ENCODE peak calls at places on chromosomes 2 and 18, in nine cellular contexts. V is CD4-positive, CD25-positive, alpha-beta regulatory T cell; A is aorta; H is uterus; W is iPS DF 6.9; O is A549; D is tibial nerve; F is tibial artery; P is mucosa of descending colon. N is an unnamed sample. For H3K4me1 and H3K9me3, the result is how much of the 10 kb centered on the place peaks cover.

GRCh38 chr2:176668879-176669395 is 399.7 kb downstream of the MTX2 start:
- DNase-seq in V (no peak), A (no peak), H (no peak), W (no peak), O (no peak), D (no peak), F (no peak), P (no peak), N (no peak)

GRCh38 chr2:98308068-98308467 is 38.2 kb upstream of the CNGA3 start:
- DNase-seq in V (no peak), A (no peak), H (no peak), W (no peak), O (no peak), D (no peak), F (no peak), P (no peak), N (no peak)

GRCh38 chr2:85865539-85866164 is 23.1 kb downstream of the ST3GAL5 start:
- DNase-seq in V (peak), A (no peak), H (no peak), W (no peak), O (no peak), D (no peak), F (no peak), P (no peak), N (no peak)

GRCh38 chr2:36403675-36404230 is 48.2 kb downstream of the CRIM1 start:
- DNase-seq in V (peak), A (no peak), H (no peak), W (no peak), O (peak), D (no peak), F (no peak), P (no peak), N (no peak)

GRCh38 chr2:73832905-73833304 is 4.1 kb downstream of the STAMBP start:
- DNase-seq in V (no peak), A (no peak), H (no peak), W (no peak), O (no peak), D (no peak), F (no peak), P (no peak), N (no peak)

GRCh38 chr18:12904012-12904516 is 20.0 kb upstream of the PTPN2 start:
- DNase-seq in V (peak), A (no peak), H (no peak), W (no peak), O (no peak), D (no peak), F (no peak), P (no peak), N (no peak)

GRCh38 chr2:57075226-57075625 is 891.4 kb downstream of the CCDC85A start:
- DNase-seq in V (no peak), A (no peak), H (no peak), W (no peak), O (no peak), D (no peak), F (no peak), P (no peak), N (no peak)

GRCh38 chr18:67589325-67589724 is 72.8 kb upstream of the DSEL start:
- DNase-seq in V (no peak), A (no peak), H (no peak), W (no peak), O (no peak), D (no peak), F (no peak), P (no peak), N (no peak)

GRCh38 chr2:207766697-207767460 is 2.8 kb downstream of the FZD5 start:
- DNase-seq in V (no peak), A (no peak), H (no peak), W (no peak), O (no peak), D (no peak), F (no peak), P (peak), N (no peak)

GRCh38 chr2:160499865-160500264 is 6.3 kb upstream of the RBMS1 start:
- DNase-seq in V (no peak), A (no peak), H (no peak), W (no peak), O (no peak), D (no peak), F (no peak), P (no peak), N (no peak)

GRCh38 chr2:1752751-1753150 is 8.4 kb upstream of the PXDN start:
- DNase-seq in V (no peak), A (no peak), H (no peak), W (no peak), O (no peak), D (no peak), F (no peak), P (no peak), N (no peak)

GRCh38 chr2:43819489-43820163 is 19.0 kb downstream of the ABCG5 start:
- DNase-seq in V (no peak), A (no peak), H (no peak), W (no peak), O (no peak), D (no peak), F (no peak), P (no peak), N (no peak)

GRCh38 chr2:169397697-169398096 is 35.4 kb upstream of the LRP2 start:
- DNase-seq in V (peak), A (no peak), H (no peak), W (no peak), O (no peak), D (no peak), F (no peak), P (no peak), N (no peak)

GRCh38 chr18:5894215-5894612 is 1.1 kb downstream of the TMEM200C start:
- DNase-seq in V (no peak), A (no peak), H (no peak), W (no peak), O (no peak), D (no peak), F (no peak), P (no peak), N (no peak)

GRCh38 chr2:234670052-234670451 is 173.2 kb upstream of the ARL4C start:
- DNase-seq in V (no peak), A (no peak), H (no peak), W (no peak), O (no peak), D (no peak), F (no peak), P (no peak), N (no peak)

GRCh38 chr2:189858301-189858700 is 74.1 kb downstream of the PMS1 start:
- DNase-seq in V (no peak), A (no peak), H (no peak), W (no peak), O (no peak), D (no peak), F (no peak), P (no peak), N (no peak)
- H3K4me1 ChIP-seq in V (under half), A (under half), H (under half), W (under half), O (under half), D (under half), F (under half), P (under half), N (under half)

DNA sequence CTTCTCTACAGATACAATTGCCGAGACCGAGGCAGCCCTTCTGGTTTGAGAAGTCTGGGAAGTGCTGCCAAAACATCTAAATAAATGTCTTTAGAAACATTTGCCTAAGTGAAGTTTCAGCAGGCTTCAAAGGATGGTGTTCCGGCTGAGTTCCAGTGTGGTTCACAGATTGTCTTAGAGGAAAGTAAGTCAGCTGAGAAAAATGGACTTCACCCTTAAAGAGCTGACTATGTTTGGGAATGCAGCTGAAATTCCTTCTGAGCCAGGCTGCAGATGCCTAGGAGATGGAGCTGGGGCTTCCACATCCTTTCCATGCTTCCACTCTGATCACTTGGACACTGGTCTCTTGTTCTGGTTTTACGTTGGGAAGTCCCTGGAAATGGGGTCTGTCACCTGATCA is 83.6 kb downstream of the FHOD3 start:
- DNase-seq in V (no peak), A (no peak), H (no peak), W (no peak), O (no peak), D (no peak), F (no peak), P (no peak), N (no peak)
- H3K4me3 ChIP-seq in V (no peak), A (no peak), H (no peak), W (no peak), O (no peak), D (no peak), F (no peak), P (no peak), N (no peak)

DNA sequence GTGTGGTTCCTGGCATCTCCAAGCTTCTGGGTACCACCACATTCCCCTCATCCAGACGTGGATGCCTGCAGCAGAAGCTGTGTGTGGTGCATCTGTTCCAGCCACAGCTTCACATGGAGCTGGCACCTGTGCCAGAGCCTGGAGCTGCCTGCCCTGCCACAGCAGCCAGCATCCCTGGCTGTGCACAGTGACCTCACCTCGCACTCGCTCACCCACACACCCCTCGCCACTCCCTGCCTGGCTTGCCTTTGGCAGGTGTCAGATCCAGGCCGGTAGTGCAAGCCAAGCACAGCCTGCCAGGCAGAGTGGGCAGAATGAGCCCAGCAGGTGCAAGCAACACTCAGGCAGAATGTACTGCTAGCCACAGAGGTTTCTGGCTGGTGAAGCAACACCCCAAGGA is 59.9 kb upstream of the DYNC1I2 start:
- DNase-seq in V (no peak), A (no peak), H (no peak), W (no peak), O (no peak), D (no peak), F (no peak), P (no peak), N (no peak)
- H3K9me3 ChIP-seq in V (under half), A (under half), H (under half), W (under half), O (under half), D (under half), F (under half), P (under half), N (under half)

GRCh38 chr2:215205787-215206186 is 67.4 kb upstream of the ABCA12 start:
- DNase-seq in V (no peak), A (no peak), H (no peak), W (no peak), O (no peak), D (no peak), F (no peak), P (no peak), N (no peak)
- H3K4me1 ChIP-seq in V (under half), A (under half), H (under half), W (under half), O (under half), D (under half), F (under half), P (under half), N (under half)

GRCh38 chr18:46152808-46153617 is 48.8 kb downstream of the HAUS1 start:
- DNase-seq in V (no peak), A (no peak), H (no peak), W (no peak), O (no peak), D (no peak), F (no peak), P (no peak), N (no peak)
- H3K4me3 ChIP-seq in V (no peak), A (no peak), H (no peak), W (no peak), O (no peak), D (no peak), F (no peak), P (no peak), N (no peak)

DNA sequence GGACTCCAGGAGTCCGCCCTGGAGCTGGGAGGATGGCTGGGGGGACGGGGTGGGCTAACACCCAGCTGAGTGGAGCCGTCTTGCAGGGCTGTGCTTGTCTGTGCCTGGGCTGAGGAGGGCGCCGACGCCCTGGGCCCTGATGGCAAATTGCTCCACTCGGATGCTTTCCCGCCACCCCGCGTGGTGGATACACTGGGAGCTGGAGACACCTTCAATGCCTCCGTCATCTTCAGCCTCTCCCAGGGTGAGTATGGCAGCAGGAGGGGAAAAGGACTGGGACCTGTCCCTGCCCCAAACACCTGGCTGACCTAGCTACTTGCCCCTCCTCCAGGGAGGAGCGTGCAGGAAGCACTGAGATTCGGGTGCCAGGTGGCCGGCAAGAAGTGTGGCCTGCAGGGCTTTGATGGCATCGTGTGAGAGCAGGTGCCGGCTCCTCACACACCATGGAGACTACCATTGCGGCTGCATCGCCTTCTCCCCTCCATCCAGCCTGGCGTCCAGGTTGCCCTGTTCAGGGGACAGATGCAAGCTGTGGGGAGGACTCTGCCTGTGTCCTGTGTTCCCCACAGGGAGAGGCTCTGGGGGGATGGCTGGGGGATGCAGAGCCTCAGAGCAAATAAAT is 12.9 kb downstream of the KHK start:
- DNase-seq in V (no peak), A (no peak), H (no peak), W (no peak), O (no peak), D (no peak), F (no peak), P (no peak), N (no peak)
- H3K9me3 ChIP-seq in V (under half), A (under half), H (under half), W (under half), O (under half), D (under half), F (under half), P (under half), N (under half)

GRCh38 chr2:9228781-9229469 is 22.3 kb downstream of the ASAP2 start:
- DNase-seq in V (no peak), A (no peak), H (no peak), W (no peak), O (no peak), D (no peak), F (no peak), P (no peak), N (no peak)

GRCh38 chr2:9222246-9222898 is 15.8 kb downstream of the ASAP2 start:
- DNase-seq in V (no peak), A (no peak), H (no peak), W (no peak), O (no peak), D (no peak), F (peak), P (no peak), N (no peak)

GRCh38 chr2:9228088-9228751 is 21.6 kb downstream of the ASAP2 start:
- DNase-seq in V (no peak), A (no peak), H (no peak), W (no peak), O (no peak), D (no peak), F (no peak), P (no peak), N (no peak)

GRCh38 chr2:9226458-9227380 is 20.1 kb downstream of the ASAP2 start:
- DNase-seq in V (no peak), A (no peak), H (no peak), W (no peak), O (no peak), D (no peak), F (no peak), P (no peak), N (no peak)

DNA sequence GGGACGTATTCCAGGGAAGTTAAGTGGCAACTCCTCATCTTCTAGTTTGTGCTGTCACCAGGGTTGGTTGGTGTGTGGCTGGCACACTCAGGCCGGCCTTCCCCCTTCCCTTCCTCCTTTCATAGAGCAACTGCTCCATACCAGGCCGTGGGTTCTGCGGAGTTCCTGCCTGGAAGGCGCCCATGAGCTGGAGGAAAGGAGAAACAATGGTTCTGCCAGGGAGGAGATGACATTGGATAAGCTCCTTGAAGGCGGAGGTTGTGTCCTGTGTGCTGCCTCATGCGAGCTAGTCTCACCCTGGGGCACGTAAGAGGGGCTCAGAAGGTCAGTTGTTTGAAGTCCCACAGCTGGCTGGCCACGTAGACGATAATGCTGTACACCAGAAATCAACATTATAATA is 19.2 kb downstream of the ASAP2 start:
- DNase-seq in V (no peak), A (no peak), H (no peak), W (no peak), O (no peak), D (no peak), F (no peak), P (no peak), N (no peak)
- H3K4me1 ChIP-seq in V (under half), A (under half), H (under half), W (under half), O (under half), D (under half), F (half or more), P (under half), N (under half)

GRCh38 chr2:19898592-19899329 is 3.0 kb downstream of the TTC32 start:
- DNase-seq in V (no peak), A (no peak), H (no peak), W (no peak), O (no peak), D (no peak), F (no peak), P (no peak), N (no peak)
- H3K4me3 ChIP-seq in V (peak), A (no peak), H (no peak), W (no peak), O (no peak), D (no peak), F (no peak), P (no peak), N (no peak)

GRCh38 chr18:70892381-70892780 is 603.5 kb downstream of the SOCS6 start:
- DNase-seq in V (no peak), A (no peak), H (no peak), W (no peak), O (no peak), D (no peak), F (no peak), P (no peak), N (no peak)
- H3K9me3 ChIP-seq in V (under half), A (under half), H (under half), W (under half), O (under half), D (under half), F (under half), P (under half), N (under half)

DNA sequence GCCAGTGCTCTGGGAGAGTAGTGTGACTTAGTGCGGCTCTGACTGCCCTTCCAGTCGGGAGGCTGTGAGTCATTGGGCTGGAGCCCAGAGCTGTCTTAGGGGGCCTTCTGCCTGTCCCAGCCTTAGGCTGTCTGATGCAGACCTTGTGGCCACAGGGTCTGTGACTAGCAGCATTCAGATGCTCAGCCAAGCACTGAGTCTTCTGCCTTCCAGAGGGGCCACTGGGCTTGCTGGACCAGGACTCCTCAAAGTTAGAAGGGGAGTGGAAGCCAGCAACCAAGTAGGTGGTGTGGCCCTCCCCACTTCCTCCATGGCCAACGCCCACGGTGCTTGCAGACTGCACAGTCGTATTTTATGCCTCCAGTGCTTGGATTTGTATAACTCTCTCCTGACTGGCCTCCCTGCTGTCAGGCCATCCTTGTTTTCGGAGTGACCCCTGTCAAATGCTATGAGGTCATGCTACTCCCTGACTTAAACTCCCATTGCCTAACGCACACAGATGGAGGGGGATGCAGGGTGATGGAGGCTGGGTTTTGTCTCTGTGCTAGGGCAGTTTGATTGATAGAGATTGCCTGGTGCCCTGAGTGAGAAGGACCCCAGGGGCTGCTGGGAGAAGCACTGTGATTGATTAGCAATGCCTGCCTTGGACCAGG is 36.0 kb downstream of the GLI2 start:
- DNase-seq in V (no peak), A (peak), H (peak), W (no peak), O (peak), D (no peak), F (peak), P (peak), N (no peak)
- H3K4me1 ChIP-seq in V (under half), A (under half), H (under half), W (under half), O (under half), D (under half), F (under half), P (under half), N (under half)